ENCODE peak calls at places on chromosomes 13 and 19, in nine cellular contexts. L is A549, J is Calu3, P is ascending aorta, O is HFFc6, Z is body of pancreas, H is heart left ventricle, D is WTC11, B is foreskin fibroblast. C is an unnamed sample.

GRCh38 chr19:29771708-29772415 is 39.9 kb upstream of the CCNE1 start:
- DNase-seq in J (peak; percentile 79), B (peak; percentile 79), P (no peak), Z (peak; percentile 58), H (peak; percentile 39), D (peak; percentile 76), O (peak; percentile 46), L (peak; percentile 78), C (peak; percentile 1)

GRCh38 chr13:110304256-110304655 is 2.7 kb downstream of the COL4A1 start:
- DNase-seq in B (peak; percentile 79), H (peak; percentile 20), L (no peak), O (peak; percentile 57), D (no peak), Z (no peak), J (no peak), P (peak; percentile 77), C (no peak)

GRCh38 chr13:94387047-94387446 is 92.4 kb downstream of the DCT start:
- DNase-seq in D (no peak), Z (no peak), O (no peak), B (no peak), P (no peak), H (no peak), L (no peak), J (no peak), C (no peak)

GRCh38 chr19:38583219-38583984 is 34.4 kb downstream of the MAP4K1 start:
- DNase-seq in Z (no peak), L (no peak), H (no peak), B (no peak), O (no peak), J (no peak), D (no peak), P (no peak), C (no peak)

GRCh38 chr19:17751103-17751911 is at the start of gene FCHO1:
- DNase-seq in B (no peak), H (peak; percentile 69), D (no peak), P (peak; percentile 73), J (no peak), O (no peak), L (no peak), Z (no peak), C (no peak)

GRCh38 chr13:107203146-107203847 is 635.4 kb upstream of the ARGLU1 start:
- DNase-seq in O (peak; percentile 3), B (no peak), H (no peak), P (no peak), L (peak; percentile 29), D (peak; percentile 43), J (peak; percentile 1), Z (no peak), C (no peak)

GRCh38 chr19:1266818-1267440 is 2.2 kb upstream of the CIRBP start:
- DNase-seq in P (peak; percentile 83), D (peak; percentile 79), B (peak; percentile 84), J (peak; percentile 80), O (peak; percentile 33), H (peak; percentile 82), Z (peak; percentile 81), L (peak; percentile 56), C (no peak)

GRCh38 chr13:19185865-19186645 is 4.4 kb upstream of the TUBA3C start:
- DNase-seq in L (no peak), D (no peak), B (no peak), Z (no peak), J (no peak), O (no peak), P (no peak), H (no peak), C (no peak)

GRCh38 chr13:107881362-107881761 is 334.0 kb downstream of the LIG4 start:
- DNase-seq in B (no peak), J (no peak), L (no peak), H (no peak), O (no peak), P (no peak), D (no peak), Z (no peak), C (no peak)

GRCh38 chr13:97911311-97912138 is 42.0 kb upstream of the IPO5 start:
- DNase-seq in Z (peak; percentile 28), P (no peak), B (peak; percentile 60), O (peak; percentile 22), J (peak; percentile 0), H (no peak), D (peak; percentile 63), L (peak; percentile 36), C (no peak)

GRCh38 chr13:109871018-109871370 is 84.6 kb upstream of the IRS2 start:
- DNase-seq in P (no peak), O (peak; percentile 61), L (no peak), D (no peak), Z (no peak), H (no peak), J (no peak), B (peak; percentile 42), C (peak; percentile 7)

GRCh38 chr13:75222031-75222430 is 259.9 kb downstream of the TBC1D4 start:
- DNase-seq in H (no peak), L (no peak), O (no peak), Z (no peak), P (no peak), D (no peak), B (peak; percentile 79), J (no peak), C (peak; percentile 63)

GRCh38 chr13:99062593-99062992 is 84.7 kb upstream of the DOCK9 start:
- DNase-seq in P (no peak), B (peak; percentile 51), H (peak; percentile 59), D (no peak), J (no peak), L (no peak), O (no peak), Z (no peak), C (peak; percentile 49)

GRCh38 chr19:40229484-40229883 is 3.0 kb upstream of the CCNP start:
- DNase-seq in L (peak; percentile 47), Z (no peak), H (no peak), O (peak; percentile 65), P (no peak), D (no peak), J (no peak), B (peak; percentile 55), C (no peak)

GRCh38 chr19:47227347-47228167 is 3.4 kb downstream of the BBC3 start:
- DNase-seq in B (peak; percentile 98), P (peak; percentile 96), J (peak; percentile 94), Z (peak; percentile 78), D (peak; percentile 97), L (peak; percentile 99), O (peak; percentile 89), H (peak; percentile 91), C (peak; percentile 80)

GRCh38 chr13:109919715-109920375 is 133.5 kb upstream of the IRS2 start:
- DNase-seq in B (peak; percentile 59), L (no peak), J (no peak), O (peak; percentile 20), H (no peak), Z (no peak), P (no peak), D (no peak), C (no peak)

GRCh38 chr19:8257052-8257443 is 47.9 kb downstream of the CERS4 start:
- DNase-seq in D (no peak), Z (no peak), O (no peak), L (peak; percentile 35), B (no peak), J (no peak), P (no peak), H (no peak), C (no peak)

DNA sequence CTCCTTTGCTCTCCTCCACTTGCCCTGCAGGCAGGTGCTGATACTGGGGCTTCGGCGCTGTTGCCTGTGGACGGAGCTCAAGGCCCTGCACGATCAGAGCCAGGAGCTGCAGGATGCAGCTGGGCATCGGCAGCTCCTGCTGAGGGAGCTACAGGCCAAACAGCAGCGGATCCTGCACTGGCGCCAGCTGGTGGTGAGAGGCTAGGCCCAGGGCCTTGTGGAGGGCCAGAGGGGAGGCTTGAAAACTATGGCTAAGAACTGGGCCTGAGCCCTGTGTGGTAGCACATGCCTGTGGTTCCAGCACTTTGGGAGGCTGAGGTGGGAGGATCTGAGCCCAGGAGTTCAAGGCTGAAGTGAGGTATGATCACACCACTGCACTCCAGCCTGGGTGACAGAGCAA is 6.3 kb downstream of the HAUS5 start:
- DNase-seq in H (no peak), Z (no peak), J (no peak), D (peak; percentile 52), B (no peak), P (no peak), L (peak; percentile 71), O (no peak), C (no peak)
- TF ChIP-seq CTCF in H (no peak), Z (no peak), J (no peak), D (no peak), B (no peak), P (no peak), L (peak; percentile 29), O (peak; percentile 21), C (no peak)

GRCh38 chr19:21508198-21508597 is 2.8 kb downstream of the ZNF429 start:
- DNase-seq in P (no peak), Z (no peak), H (no peak), O (no peak), D (no peak), J (no peak), B (no peak), L (no peak), C (no peak)
- TF ChIP-seq CTCF in P (no peak), Z (no peak), H (no peak), O (no peak), D (no peak), J (no peak), B (no peak), L (no peak), C (no peak)

DNA sequence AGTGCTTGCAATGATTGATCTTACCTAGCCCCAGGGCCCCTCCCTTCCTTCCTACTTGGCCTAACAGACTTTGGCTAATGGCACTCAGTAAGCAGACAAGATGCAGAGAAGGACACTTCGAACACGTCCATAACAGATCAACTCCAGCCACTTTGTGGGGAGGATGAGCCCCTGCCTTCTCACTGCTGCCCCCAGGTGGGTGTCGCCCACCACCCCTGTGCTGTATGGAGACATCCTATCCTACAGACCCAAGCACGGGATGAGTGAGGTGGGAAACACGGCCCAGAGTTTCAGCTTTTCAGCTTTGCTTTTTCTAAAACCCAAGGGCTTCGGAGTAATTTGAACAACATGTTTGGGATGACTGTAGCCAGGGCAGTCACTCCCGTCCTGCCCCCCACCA is 5.5 kb downstream of the SLC7A1 start:
- DNase-seq in B (no peak), D (peak; percentile 57), O (no peak), P (no peak), L (no peak), H (no peak), J (no peak), Z (no peak), C (no peak)
- TF ChIP-seq CTCF in B (no peak), D (no peak), O (peak; percentile 55), P (no peak), L (no peak), H (no peak), J (no peak), Z (no peak), C (no peak)

GRCh38 chr19:16185925-16186234 is 670 bp downstream of the FAM32A start:
- DNase-seq in J (no peak), L (no peak), Z (no peak), H (no peak), D (no peak), O (no peak), P (peak; percentile 69), B (no peak), C (no peak)
- TF ChIP-seq CTCF in J (no peak), L (no peak), Z (no peak), H (no peak), D (no peak), O (peak; percentile 77), P (no peak), B (peak; percentile 35), C (peak; percentile 58)

DNA sequence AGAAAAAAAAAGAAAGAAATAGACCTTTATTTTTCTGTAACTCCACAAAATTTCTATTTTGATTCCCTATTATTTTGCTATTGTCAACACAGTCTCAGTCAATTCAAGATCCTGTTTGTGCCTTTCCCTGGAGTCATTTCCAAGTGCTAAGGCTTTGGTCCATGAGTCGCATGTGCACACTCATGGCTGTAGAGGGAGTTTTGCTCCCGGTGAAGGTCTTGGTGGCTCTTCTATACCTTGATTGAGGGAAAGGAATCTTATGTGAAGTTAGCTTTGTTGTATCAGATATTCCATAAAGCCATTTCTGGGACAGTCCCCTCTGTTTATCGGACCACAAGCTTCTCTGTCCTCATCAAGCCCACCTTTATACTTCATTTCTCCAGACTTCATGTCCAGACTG is 58.7 kb upstream of the ALOX5AP start:
- DNase-seq in P (no peak), L (peak; percentile 36), B (peak; percentile 25), J (no peak), Z (no peak), H (no peak), D (no peak), O (peak; percentile 27), C (no peak)
- TF ChIP-seq CTCF in P (peak; percentile 39), L (peak; percentile 8), B (peak; percentile 42), J (no peak), Z (no peak), H (peak; percentile 7), D (no peak), O (peak; percentile 63), C (peak; percentile 54)

C was measured in AG09309.